ENCODE peak calls at places on chromosomes 1 and 21, in five cellular contexts. K is CD4-positive, CD25-positive, alpha-beta regulatory T cell; A is tibial nerve; C is right cardiac atrium; S is HCT116. B is an unnamed sample.

GRCh38 chr1:22275211-22275610 is 132.3 kb upstream of the WNT4 start:
- DNase-seq in K (no peak), A (no peak), C (no peak), S (no peak), B (no peak)

GRCh38 chr1:224732367-224733006 is 116.4 kb downstream of the CNIH3 start:
- DNase-seq in K (no peak), A (no peak), C (no peak), S (no peak), B (no peak)

GRCh38 chr1:89126602-89127001 is 688 bp upstream of the GBP2 start:
- DNase-seq in K (no peak), A (no peak), C (no peak), S (no peak), B (no peak)

GRCh38 chr1:108082006-108082405 is 117.0 kb upstream of the VAV3 start:
- DNase-seq in K (no peak), A (no peak), C (no peak), S (no peak), B (no peak)

GRCh38 chr1:223011230-223011856 is 131.7 kb downstream of the TLR5 start:
- DNase-seq in K (no peak), A (no peak), C (no peak), S (no peak), B (no peak)

GRCh38 chr1:183689770-183690204 is 36.7 kb upstream of the APOBEC4 start:
- DNase-seq in K (no peak), A (no peak), C (no peak), S (no peak), B (no peak)

GRCh38 chr1:55612988-55613387 is 397.8 kb upstream of the USP24 start:
- DNase-seq in K (no peak), A (peak; percentile 1), C (no peak), S (no peak), B (no peak)

GRCh38 chr1:90753556-90753955 is 36.5 kb upstream of the BARHL2 start:
- DNase-seq in K (no peak), A (no peak), C (no peak), S (no peak), B (no peak)

GRCh38 chr1:111483166-111483565 is 9.4 kb downstream of the C1orf162 start:
- DNase-seq in K (no peak), A (no peak), C (no peak), S (no peak), B (no peak)

DNA sequence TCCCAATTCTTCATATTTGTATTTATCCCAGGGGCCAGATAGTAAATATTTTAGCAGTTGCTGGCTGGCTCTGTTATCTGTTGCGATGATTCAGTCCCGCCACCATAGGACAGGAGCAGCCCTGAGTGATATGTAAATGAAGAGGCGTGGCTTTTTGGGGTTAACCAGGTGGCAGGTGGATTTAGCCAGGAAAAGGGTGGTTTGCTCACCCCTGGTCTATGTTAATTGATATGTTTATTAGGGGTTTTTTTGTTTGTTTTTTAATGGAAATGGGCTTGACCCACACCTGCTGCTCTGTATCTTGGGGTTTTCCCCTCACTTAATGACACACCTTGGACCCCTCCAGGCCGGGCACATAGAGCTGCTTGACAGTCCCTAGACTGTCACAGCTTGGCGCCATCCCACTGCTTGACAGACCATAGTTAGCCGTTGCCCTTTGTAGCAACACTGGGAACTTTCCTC is 62.8 kb downstream of the PIK3CD start:
- DNase-seq in K (peak; percentile 40), A (no peak), C (no peak), S (no peak), B (peak; percentile 70)
- H3K4me1 ChIP-seq in K (peaks cover 64% of the 10 kb centered on the region), A (peaks cover 16% of the 10 kb centered on the region), C (no peaks in the 10 kb centered on the region), S (peaks cover 13% of the 10 kb centered on the region), B (peaks cover 15% of the 10 kb centered on the region)

DNA sequence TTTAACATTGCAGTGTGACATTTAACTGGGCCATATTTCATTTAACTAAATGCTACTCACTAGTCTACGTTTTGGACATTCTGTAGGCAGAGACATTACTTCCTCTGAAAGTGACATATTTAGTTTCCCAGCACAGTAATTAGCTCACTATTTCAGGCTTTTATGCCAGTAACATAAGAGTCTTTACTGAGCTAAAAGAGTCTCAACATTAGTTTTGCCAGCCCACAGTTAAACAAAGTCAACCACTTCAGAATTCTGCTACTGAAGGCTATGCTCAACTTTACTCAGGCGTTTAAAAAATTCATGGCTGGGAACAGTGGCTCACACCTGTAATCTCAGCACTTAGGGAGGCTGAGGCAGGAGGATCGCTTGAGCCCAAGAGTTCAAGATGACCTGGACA is 2.7 kb upstream of the TNFRSF9 start:
- DNase-seq in K (no peak), A (no peak), C (no peak), S (no peak), B (no peak)
- H3K27me3 ChIP-seq in K (no peaks in the 10 kb centered on the region), A (peaks cover 24% of the 10 kb centered on the region), C (no peaks in the 10 kb centered on the region), S (no peaks in the 10 kb centered on the region), B (peaks cover 9% of the 10 kb centered on the region)

GRCh38 chr1:81517987-81518386 is 282.7 kb upstream of the ADGRL2 start:
- DNase-seq in K (no peak), A (no peak), C (no peak), S (no peak), B (no peak)
- H3K4me3 ChIP-seq in K (no peak overlapping the region), A (no peak overlapping the region), C (no peak overlapping the region), S (no peak overlapping the region), B (no peak overlapping the region)

DNA sequence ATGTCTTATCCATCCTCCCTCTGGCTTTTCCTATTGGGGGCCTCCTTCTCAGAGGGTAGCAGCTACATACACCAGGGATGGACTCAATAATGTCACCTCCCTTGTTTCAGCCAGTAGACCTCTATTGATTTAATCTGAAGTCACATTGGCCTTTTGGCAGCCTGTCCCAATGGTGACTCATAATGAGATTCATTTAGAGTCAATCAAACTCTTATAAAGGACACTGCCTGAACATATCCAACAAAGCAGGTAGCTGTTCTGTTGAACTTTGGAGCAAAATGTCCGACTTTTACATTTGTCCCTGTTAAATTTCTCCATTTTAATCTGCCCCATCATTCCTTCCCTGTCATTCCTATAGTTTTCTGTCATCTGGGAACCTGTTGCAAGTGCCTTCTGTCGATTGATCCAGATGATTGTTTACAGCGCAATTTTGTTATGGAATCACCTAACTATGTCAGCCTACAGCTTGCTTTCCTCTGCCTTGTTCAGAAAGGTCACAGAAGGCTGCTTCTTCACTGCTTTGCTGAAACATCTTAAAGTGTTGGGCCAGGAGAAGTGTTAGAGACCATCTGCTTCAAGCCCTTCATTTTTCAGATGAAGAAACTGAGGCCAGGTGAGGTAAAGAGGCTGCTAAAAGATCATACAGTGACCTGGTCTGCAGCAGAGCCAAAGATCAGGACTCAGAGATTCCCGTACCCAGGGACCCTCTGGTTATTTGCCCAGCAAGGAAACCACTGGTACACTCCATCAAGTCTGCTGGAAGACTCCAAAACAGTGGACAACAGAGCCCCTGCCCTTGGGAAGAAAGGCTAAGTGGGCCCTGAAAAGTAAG is 106.0 kb downstream of the ETS2 start:
- DNase-seq in K (no peak), A (no peak), C (no peak), S (no peak), B (no peak)
- H3K4me1 ChIP-seq in K (no peaks in the 10 kb centered on the region), A (peaks cover 14% of the 10 kb centered on the region), C (peaks cover 12% of the 10 kb centered on the region), S (peaks cover 63% of the 10 kb centered on the region), B (peaks cover 9% of the 10 kb centered on the region)

B was measured in iPS DF 6.9.